ENCODE peak calls at places on chromosomes 11 and 22, in eight cellular contexts. J is CD8-positive, alpha-beta T cell; V is IMR-90; I is pancreas; P is thoracic aorta; U is stomach; R is esophagus muscularis mucosa; X is transverse colon. K is an unnamed sample. For H3K4me1, the result is how much of the 10 kb centered on the place peaks cover.

GRCh38 chr11:119970566-119970965 is 167.3 kb downstream of the TRIM29 start:
- DNase-seq in U (no peak), X (no peak), I (no peak), P (no peak), V (no peak), R (no peak), J (no peak), K (no peak)

GRCh38 chr22:42719133-42719532 is 1.5 kb downstream of the A4GALT start:
- DNase-seq in I (no peak), X (no peak), J (no peak), P (no peak), R (no peak), U (no peak), V (no peak), K (peak)

GRCh38 chr22:45101828-45102227 is 61.9 kb upstream of the NUP50 start:
- DNase-seq in V (peak), I (no peak), R (no peak), U (peak), X (peak), P (no peak), J (no peak), K (peak)

GRCh38 chr11:17197431-17197898 is 10.3 kb downstream of the PIK3C2A start:
- DNase-seq in P (no peak), I (no peak), U (no peak), J (no peak), R (no peak), X (no peak), V (peak), K (no peak)

GRCh38 chr22:46791201-46791731 is 28.8 kb downstream of the TBC1D22A start:
- DNase-seq in R (no peak), P (no peak), J (peak), V (peak), U (peak), X (peak), I (no peak), K (peak)

GRCh38 chr22:19075404-19075803 is 46.8 kb downstream of the DGCR2 start:
- DNase-seq in J (no peak), U (no peak), I (no peak), R (no peak), X (no peak), P (no peak), V (no peak), K (no peak)

GRCh38 chr11:19905280-19905853 is 192.7 kb downstream of the NAV2 start:
- DNase-seq in P (no peak), R (no peak), V (peak), I (no peak), X (no peak), J (no peak), U (no peak), K (no peak)

GRCh38 chr22:32801436-32802290 is at the start of gene TIMP3:
- DNase-seq in U (peak), J (no peak), I (peak), V (peak), P (peak), R (peak), X (peak), K (peak)

GRCh38 chr11:120527111-120527748 is 15.7 kb downstream of the GRIK4 start:
- DNase-seq in X (no peak), P (no peak), I (no peak), V (peak), R (no peak), U (no peak), J (no peak), K (no peak)

GRCh38 chr11:34154059-34154875 is 48.8 kb downstream of the NAT10 start:
- DNase-seq in U (no peak), R (no peak), X (no peak), I (no peak), P (no peak), V (no peak), J (no peak), K (no peak)

GRCh38 chr22:19844423-19845368 is 10.0 kb downstream of the GNB1L start:
- DNase-seq in V (peak), U (peak), J (no peak), R (no peak), I (no peak), P (no peak), X (no peak), K (no peak)

GRCh38 chr11:129576652-129577051 is 201.0 kb downstream of the BARX2 start:
- DNase-seq in V (no peak), I (no peak), U (no peak), J (no peak), R (peak), P (no peak), X (no peak), K (no peak)

GRCh38 chr11:124812876-124813275 is 12.7 kb upstream of the MSANTD2 start:
- DNase-seq in U (no peak), P (no peak), V (no peak), X (no peak), J (no peak), R (no peak), I (no peak), K (peak)

GRCh38 chr11:115066111-115066660 is 387.9 kb downstream of the NXPE2 start:
- DNase-seq in I (no peak), J (no peak), P (no peak), V (no peak), X (no peak), U (no peak), R (no peak), K (no peak)

GRCh38 chr11:119712459-119713360 is 16.3 kb downstream of the NECTIN1 start:
- DNase-seq in P (no peak), V (no peak), R (no peak), U (no peak), X (no peak), I (no peak), J (no peak), K (no peak)

GRCh38 chr22:46649176-46650077 is 29.2 kb downstream of the GRAMD4 start:
- DNase-seq in X (no peak), R (no peak), J (no peak), I (no peak), U (peak), V (peak), P (no peak), K (no peak)

GRCh38 chr11:122807731-122808485 is 30.4 kb upstream of the CRTAM start:
- DNase-seq in J (no peak), U (no peak), X (no peak), P (no peak), V (peak), R (no peak), I (no peak), K (no peak)

GRCh38 chr11:114964676-114965214 is 286.4 kb downstream of the NXPE2 start:
- DNase-seq in U (no peak), V (no peak), P (no peak), J (no peak), R (no peak), X (no peak), I (no peak), K (no peak)

GRCh38 chr11:8009856-8010255 is 22.7 kb downstream of the EIF3F start:
- DNase-seq in P (no peak), R (peak), X (no peak), V (no peak), J (no peak), I (no peak), U (no peak), K (no peak)

GRCh38 chr11:30445056-30445455 is 122.2 kb downstream of the ARL14EP start:
- DNase-seq in P (no peak), I (no peak), V (no peak), U (no peak), X (no peak), J (no peak), R (no peak), K (no peak)

GRCh38 chr22:41535244-41535643 is 9.0 kb downstream of the POLR3H start:
- DNase-seq in P (no peak), V (no peak), J (no peak), R (no peak), I (no peak), U (no peak), X (no peak), K (no peak)

GRCh38 chr22:32058656-32059280 is 15.7 kb downstream of the SLC5A1 start:
- DNase-seq in I (no peak), U (no peak), R (no peak), V (no peak), P (no peak), J (no peak), X (no peak), K (no peak)

GRCh38 chr11:12133539-12134238 is 23.3 kb downstream of the MICAL2 start:
- DNase-seq in J (no peak), R (no peak), I (no peak), X (no peak), V (no peak), P (no peak), U (no peak), K (no peak)
- H3K27ac ChIP-seq in J (no peak), R (peak), I (no peak), X (peak), V (no peak), P (peak), U (no peak), K (no peak)

GRCh38 chr11:12900496-12900895 is 108.6 kb upstream of the RASSF10 start:
- DNase-seq in I (no peak), P (no peak), V (peak), J (no peak), U (no peak), X (no peak), R (no peak), K (peak)
- H3K4me1 ChIP-seq in I (under half), P (under half), V (under half), J (under half), U (under half), X (under half), R (under half), K (under half)

DNA sequence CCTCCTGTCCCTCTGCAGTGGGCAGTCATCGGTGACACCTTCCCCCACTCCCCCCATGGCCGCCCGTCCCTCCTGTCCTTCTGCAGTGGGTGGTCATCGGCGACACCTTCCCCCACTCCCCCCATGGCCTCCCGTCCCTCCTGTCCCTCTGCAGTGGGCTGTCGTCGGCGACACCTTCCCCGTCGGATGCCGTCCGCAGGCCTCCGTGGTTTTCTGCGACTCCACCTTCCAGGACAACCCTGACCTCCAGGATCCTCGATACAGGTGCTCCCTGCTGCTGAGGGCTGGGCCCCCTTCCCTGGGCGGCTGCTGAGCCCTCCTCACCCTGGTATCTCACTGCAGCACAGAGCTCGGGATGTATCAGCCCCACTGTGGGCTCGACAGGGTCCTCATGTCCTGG is 2.2 kb downstream of the MIOX start:
- DNase-seq in I (no peak), V (no peak), R (no peak), J (no peak), P (no peak), U (no peak), X (no peak), K (no peak)
- TF ChIP-seq CTCF in I (no peak), V (no peak), R (no peak), J (no peak), P (no peak), U (no peak), X (no peak), K (no peak)

GRCh38 chr11:65555693-65556231 is 2.4 kb downstream of the LTBP3 start:
- DNase-seq in X (no peak), P (peak), U (no peak), I (peak), R (no peak), V (peak), J (no peak), K (no peak)
- H3K27ac ChIP-seq in X (peak), P (peak), U (peak), I (peak), R (peak), V (peak), J (peak), K (no peak)

DNA sequence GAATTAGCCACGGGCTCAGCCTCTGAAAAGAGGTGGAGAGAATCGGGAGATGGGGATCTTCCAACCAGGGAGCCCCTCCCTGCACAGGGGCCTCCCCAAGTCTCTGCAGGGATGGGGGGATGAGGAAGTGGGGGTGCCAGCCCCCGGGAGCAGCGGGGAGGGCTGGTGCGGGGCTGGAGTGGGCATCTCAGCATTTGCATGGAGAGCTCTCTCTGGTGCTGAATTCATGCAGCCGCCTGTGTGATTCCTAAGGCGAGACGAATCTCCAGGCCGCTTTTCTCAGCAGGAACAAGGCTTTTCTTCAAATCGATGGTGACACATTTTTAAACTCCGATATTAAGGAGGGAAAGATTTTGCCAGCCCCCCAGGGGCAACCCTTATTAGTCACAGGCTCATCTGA is 29.1 kb downstream of the MACROD1 start:
- DNase-seq in R (no peak), P (no peak), U (no peak), X (no peak), J (no peak), I (no peak), V (no peak), K (no peak)
- H3K4me1 ChIP-seq in R (under half), P (under half), U (under half), X (under half), J (under half), I (under half), V (under half), K (under half)

GRCh38 chr11:45960387-45961110 is 38.1 kb downstream of the LARGE2 start:
- DNase-seq in R (no peak), I (no peak), P (no peak), J (no peak), U (no peak), V (no peak), X (no peak), K (no peak)
- TF ChIP-seq CTCF in R (no peak), I (no peak), P (no peak), J (no peak), U (no peak), V (no peak), X (no peak), K (no peak)

GRCh38 chr11:96306933-96307747 is 35.9 kb downstream of the MAML2 start:
- DNase-seq in X (peak), I (peak), J (no peak), P (peak), V (peak), U (peak), R (peak), K (peak)

GRCh38 chr11:96303980-96304379 is 39.0 kb downstream of the MAML2 start:
- DNase-seq in R (no peak), J (no peak), V (no peak), P (no peak), I (no peak), X (no peak), U (no peak), K (no peak)

GRCh38 chr11:96309001-96309642 is 33.9 kb downstream of the MAML2 start:
- DNase-seq in I (no peak), X (no peak), J (no peak), U (no peak), P (no peak), V (no peak), R (no peak), K (no peak)

GRCh38 chr11:96307748-96308133 is 35.3 kb downstream of the MAML2 start:
- DNase-seq in I (no peak), U (no peak), V (peak), J (no peak), X (no peak), P (no peak), R (no peak), K (peak)

GRCh38 chr11:96306600-96306932 is 36.4 kb downstream of the MAML2 start:
- DNase-seq in V (no peak), X (no peak), U (no peak), I (no peak), P (no peak), R (no peak), J (no peak), K (no peak)
- H3K27ac ChIP-seq in V (peak), X (peak), U (peak), I (peak), P (peak), R (peak), J (no peak), K (peak)